ENCODE peak calls at places on chromosomes 12 and 14, in ten cellular contexts. K is T-helper 2 cell; S is stimulated activated CD8-positive, alpha-beta memory T cell treated with anti-CD3 and anti-CD28 coated beads, Interleukin-2, amount 100 ng/mL, for 48 hours; D is occipital lobe; X is AG04449; T is G401; A is sigmoid colon; M is RPMI8226; E is CD8-positive, alpha-beta memory T cell; O is left cardiac atrium. Q is an unnamed sample.

GRCh38 chr12:32369202-32369601 is 30.2 kb upstream of the FGD4 start:
- DNase-seq in K (no peak), S (no peak), D (no peak), X (no peak), T (no peak), A (no peak), M (no peak), E (no peak), O (no peak), Q (no peak)

GRCh38 chr14:105909046-105909827 is 382.9 kb downstream of the TMEM121 start:
- DNase-seq in K (no peak), S (no peak), D (no peak), X (no peak), T (no peak), A (no peak), M (no peak), E (no peak), O (no peak), Q (no peak)

GRCh38 chr12:111330800-111331752 is 37.8 kb downstream of the PHETA1 start:
- DNase-seq in K (no peak), S (no peak), D (no peak), X (no peak), T (peak), A (no peak), M (peak), E (no peak), O (no peak), Q (peak)

GRCh38 chr12:101051901-101052550 is 158.0 kb downstream of the SLC5A8 start:
- DNase-seq in K (no peak), S (no peak), D (no peak), X (no peak), T (no peak), A (no peak), M (no peak), E (no peak), O (no peak), Q (no peak)

GRCh38 chr12:22121224-22121623 is 75.2 kb downstream of the CMAS start:
- DNase-seq in K (no peak), S (peak), D (no peak), X (no peak), T (no peak), A (peak), M (peak), E (peak), O (no peak), Q (peak)

GRCh38 chr12:8834230-8834629 is 11.8 kb downstream of the A2ML1 start:
- DNase-seq in K (no peak), S (no peak), D (no peak), X (no peak), T (no peak), A (no peak), M (no peak), E (no peak), O (no peak), Q (no peak)

GRCh38 chr12:93533310-93533709 is 39.2 kb upstream of the SOCS2 start:
- DNase-seq in K (no peak), S (no peak), D (no peak), X (no peak), T (no peak), A (no peak), M (no peak), E (no peak), O (no peak), Q (no peak)

GRCh38 chr14:32202941-32203882 is at the start of gene RNU6-8:
- DNase-seq in K (peak), S (peak), D (peak), X (peak), T (peak), A (peak), M (peak), E (peak), O (peak), Q (peak)

GRCh38 chr12:82329508-82329907 is 28.7 kb downstream of the CCDC59 start:
- DNase-seq in K (no peak), S (no peak), D (no peak), X (no peak), T (no peak), A (no peak), M (no peak), E (no peak), O (no peak), Q (no peak)

GRCh38 chr12:57764662-57765002 is 2.2 kb downstream of the CYP27B1 start:
- DNase-seq in K (no peak), S (no peak), D (no peak), X (no peak), T (no peak), A (no peak), M (no peak), E (no peak), O (no peak), Q (no peak)

GRCh38 chr12:51921017-51921725 is 13.9 kb downstream of the ACVRL1 start:
- DNase-seq in K (no peak), S (no peak), D (no peak), X (no peak), T (no peak), A (peak), M (no peak), E (no peak), O (no peak), Q (no peak)

GRCh38 chr12:116423053-116423452 is 136.1 kb upstream of the MAP1LC3B2 start:
- DNase-seq in K (no peak), S (no peak), D (no peak), X (no peak), T (no peak), A (no peak), M (no peak), E (no peak), O (no peak), Q (no peak)

GRCh38 chr14:52951730-52952481 is 1.1 kb upstream of the FERMT2 start:
- DNase-seq in K (no peak), S (no peak), D (peak), X (peak), T (peak), A (peak), M (peak), E (peak), O (peak), Q (no peak)

GRCh38 chr12:32896438-32897275 is at the start of gene PKP2:
- DNase-seq in K (no peak), S (no peak), D (peak), X (no peak), T (peak), A (no peak), M (peak), E (peak), O (peak), Q (no peak)

GRCh38 chr12:111438501-111438900 is 32.8 kb downstream of the SH2B3 start:
- DNase-seq in K (no peak), S (peak), D (no peak), X (no peak), T (no peak), A (no peak), M (peak), E (peak), O (no peak), Q (peak)

GRCh38 chr14:70660967-70661871 is 19.5 kb downstream of the TTC9 start:
- DNase-seq in K (no peak), S (no peak), D (no peak), X (no peak), T (peak), A (no peak), M (no peak), E (peak), O (no peak), Q (no peak)

GRCh38 chr12:52231305-52232232 is 1.5 kb upstream of the KRT7 start:
- DNase-seq in K (no peak), S (no peak), D (no peak), X (no peak), T (no peak), A (peak), M (no peak), E (no peak), O (no peak), Q (no peak)

GRCh38 chr14:74804219-74804825 is 41.2 kb downstream of the YLPM1 start:
- DNase-seq in K (no peak), S (no peak), D (no peak), X (peak), T (peak), A (no peak), M (peak), E (peak), O (no peak), Q (peak)

GRCh38 chr14:51487848-51488247 is 163.9 kb upstream of the FRMD6 start:
- DNase-seq in K (no peak), S (no peak), D (no peak), X (no peak), T (no peak), A (no peak), M (no peak), E (no peak), O (no peak), Q (no peak)

GRCh38 chr12:23753627-23754358 is 195.7 kb downstream of the SOX5 start:
- DNase-seq in K (no peak), S (no peak), D (no peak), X (no peak), T (no peak), A (no peak), M (no peak), E (no peak), O (no peak), Q (no peak)

GRCh38 chr12:4603946-4604345 is 41.9 kb downstream of the DYRK4 start:
- DNase-seq in K (no peak), S (no peak), D (no peak), X (no peak), T (no peak), A (no peak), M (no peak), E (no peak), O (no peak), Q (no peak)

Q was measured in effector memory CD8-positive, alpha-beta T cell.